ENCODE peak calls at places on chromosomes 13 and 19, in ten cellular contexts. One of them, this sample, is unnamed.

GRCh38 chr19:3375221-3376088 is 9.1 kb downstream of the NFIC start:
- DNase-seq in NCI-H2171: no peak
- DNase-seq in amygdala: peak; percentile 56
- DNase-seq in heart right ventricle: peak; percentile 89
- DNase-seq in NCI-H1092 treated with DMSO at 0.1 percent for 48 hours: no peak
- DNase-seq in stimulated activated CD8-positive, alpha-beta memory T cell treated with anti-CD3 and anti-CD28 coated beads, Interleukin-15, amount 100 ng/mL, for 4 hours: no peak
- DNase-seq in AG04450: no peak
- DNase-seq in NCI-H1436: no peak
- DNase-seq in DMS 273 treated with DMSO at 0.1 percent for 48 hours: no peak
- DNase-seq in Daoy: no peak
- DNase-seq in this sample: no peak

GRCh38 chr13:111895896-111896821 is 170.8 kb upstream of the SOX1 start:
- DNase-seq in NCI-H2171: no peak
- DNase-seq in amygdala: no peak
- DNase-seq in stimulated activated CD8-positive, alpha-beta memory T cell treated with anti-CD3 and anti-CD28 coated beads, Interleukin-15, amount 100 ng/mL, for 4 hours: no peak
- DNase-seq in NCI-H1436: no peak
- DNase-seq in heart right ventricle: no peak
- DNase-seq in Daoy: no peak
- DNase-seq in AG04450: no peak
- DNase-seq in DMS 273 treated with DMSO at 0.1 percent for 48 hours: no peak
- DNase-seq in NCI-H1092 treated with DMSO at 0.1 percent for 48 hours: no peak
- DNase-seq in this sample: no peak

GRCh38 chr13:46575843-46576242 is 22.9 kb downstream of the LRCH1 start:
- DNase-seq in NCI-H2171: no peak
- DNase-seq in heart right ventricle: peak; percentile 36
- DNase-seq in stimulated activated CD8-positive, alpha-beta memory T cell treated with anti-CD3 and anti-CD28 coated beads, Interleukin-15, amount 100 ng/mL, for 4 hours: no peak
- DNase-seq in DMS 273 treated with DMSO at 0.1 percent for 48 hours: no peak
- DNase-seq in Daoy: peak; percentile 40
- DNase-seq in NCI-H1436: no peak
- DNase-seq in AG04450: no peak
- DNase-seq in NCI-H1092 treated with DMSO at 0.1 percent for 48 hours: no peak
- DNase-seq in amygdala: no peak
- DNase-seq in this sample: no peak

GRCh38 chr13:44270153-44270552 is 103.5 kb upstream of the SERP2 start:
- DNase-seq in NCI-H2171: no peak
- DNase-seq in Daoy: no peak
- DNase-seq in NCI-H1436: no peak
- DNase-seq in NCI-H1092 treated with DMSO at 0.1 percent for 48 hours: no peak
- DNase-seq in AG04450: no peak
- DNase-seq in stimulated activated CD8-positive, alpha-beta memory T cell treated with anti-CD3 and anti-CD28 coated beads, Interleukin-15, amount 100 ng/mL, for 4 hours: no peak
- DNase-seq in heart right ventricle: no peak
- DNase-seq in amygdala: no peak
- DNase-seq in DMS 273 treated with DMSO at 0.1 percent for 48 hours: no peak
- DNase-seq in this sample: no peak

GRCh38 chr13:109787135-109787954 is 962 bp upstream of the IRS2 start:
- DNase-seq in NCI-H2171: peak; percentile 24
- DNase-seq in DMS 273 treated with DMSO at 0.1 percent for 48 hours: no peak
- DNase-seq in AG04450: no peak
- DNase-seq in Daoy: peak; percentile 43
- DNase-seq in heart right ventricle: peak; percentile 28
- DNase-seq in amygdala: no peak
- DNase-seq in NCI-H1436: peak; percentile 50
- DNase-seq in NCI-H1092 treated with DMSO at 0.1 percent for 48 hours: peak; percentile 75
- DNase-seq in stimulated activated CD8-positive, alpha-beta memory T cell treated with anti-CD3 and anti-CD28 coated beads, Interleukin-15, amount 100 ng/mL, for 4 hours: no peak
- DNase-seq in this sample: peak; percentile 59

GRCh38 chr13:46603165-46603603 is 50.2 kb downstream of the LRCH1 start:
- DNase-seq in Daoy: no peak
- DNase-seq in AG04450: no peak
- DNase-seq in amygdala: no peak
- DNase-seq in NCI-H1436: no peak
- DNase-seq in stimulated activated CD8-positive, alpha-beta memory T cell treated with anti-CD3 and anti-CD28 coated beads, Interleukin-15, amount 100 ng/mL, for 4 hours: no peak
- DNase-seq in NCI-H2171: no peak
- DNase-seq in DMS 273 treated with DMSO at 0.1 percent for 48 hours: no peak
- DNase-seq in NCI-H1092 treated with DMSO at 0.1 percent for 48 hours: no peak
- DNase-seq in heart right ventricle: no peak
- DNase-seq in this sample: no peak

GRCh38 chr19:45114116-45114515 is 21.1 kb downstream of the PPP1R37 start:
- DNase-seq in heart right ventricle: no peak
- DNase-seq in Daoy: no peak
- DNase-seq in DMS 273 treated with DMSO at 0.1 percent for 48 hours: no peak
- DNase-seq in NCI-H2171: peak; percentile 78
- DNase-seq in NCI-H1436: peak; percentile 56
- DNase-seq in stimulated activated CD8-positive, alpha-beta memory T cell treated with anti-CD3 and anti-CD28 coated beads, Interleukin-15, amount 100 ng/mL, for 4 hours: no peak
- DNase-seq in AG04450: no peak
- DNase-seq in amygdala: no peak
- DNase-seq in NCI-H1092 treated with DMSO at 0.1 percent for 48 hours: peak; percentile 59
- DNase-seq in this sample: no peak

GRCh38 chr13:55062662-55063061 is 2034.0 kb downstream of the OLFM4 start:
- DNase-seq in NCI-H1436: no peak
- DNase-seq in NCI-H2171: no peak
- DNase-seq in stimulated activated CD8-positive, alpha-beta memory T cell treated with anti-CD3 and anti-CD28 coated beads, Interleukin-15, amount 100 ng/mL, for 4 hours: no peak
- DNase-seq in AG04450: no peak
- DNase-seq in DMS 273 treated with DMSO at 0.1 percent for 48 hours: no peak
- DNase-seq in heart right ventricle: no peak
- DNase-seq in amygdala: no peak
- DNase-seq in NCI-H1092 treated with DMSO at 0.1 percent for 48 hours: no peak
- DNase-seq in Daoy: no peak
- DNase-seq in this sample: no peak

GRCh38 chr13:77033717-77034302 is 6.9 kb upstream of the FBXL3 start:
- DNase-seq in AG04450: no peak
- DNase-seq in Daoy: no peak
- DNase-seq in DMS 273 treated with DMSO at 0.1 percent for 48 hours: no peak
- DNase-seq in NCI-H2171: no peak
- DNase-seq in heart right ventricle: no peak
- DNase-seq in NCI-H1436: no peak
- DNase-seq in NCI-H1092 treated with DMSO at 0.1 percent for 48 hours: no peak
- DNase-seq in stimulated activated CD8-positive, alpha-beta memory T cell treated with anti-CD3 and anti-CD28 coated beads, Interleukin-15, amount 100 ng/mL, for 4 hours: no peak
- DNase-seq in amygdala: no peak
- DNase-seq in this sample: no peak

GRCh38 chr19:48203227-48203793 is 32.8 kb downstream of the ZSWIM9 start:
- DNase-seq in AG04450: no peak
- DNase-seq in DMS 273 treated with DMSO at 0.1 percent for 48 hours: no peak
- DNase-seq in NCI-H1436: peak; percentile 50
- DNase-seq in amygdala: no peak
- DNase-seq in NCI-H1092 treated with DMSO at 0.1 percent for 48 hours: no peak
- DNase-seq in heart right ventricle: no peak
- DNase-seq in NCI-H2171: no peak
- DNase-seq in stimulated activated CD8-positive, alpha-beta memory T cell treated with anti-CD3 and anti-CD28 coated beads, Interleukin-15, amount 100 ng/mL, for 4 hours: no peak
- DNase-seq in Daoy: no peak
- DNase-seq in this sample: no peak

GRCh38 chr13:110521296-110521680 is 40.2 kb downstream of the RAB20 start:
- DNase-seq in stimulated activated CD8-positive, alpha-beta memory T cell treated with anti-CD3 and anti-CD28 coated beads, Interleukin-15, amount 100 ng/mL, for 4 hours: no peak
- DNase-seq in heart right ventricle: no peak
- DNase-seq in NCI-H1092 treated with DMSO at 0.1 percent for 48 hours: no peak
- DNase-seq in Daoy: no peak
- DNase-seq in NCI-H1436: no peak
- DNase-seq in NCI-H2171: no peak
- DNase-seq in amygdala: no peak
- DNase-seq in DMS 273 treated with DMSO at 0.1 percent for 48 hours: no peak
- DNase-seq in AG04450: no peak
- DNase-seq in this sample: no peak

GRCh38 chr13:63307239-63307638 is 1891.6 kb upstream of the PCDH20 start:
- DNase-seq in DMS 273 treated with DMSO at 0.1 percent for 48 hours: no peak
- DNase-seq in NCI-H1092 treated with DMSO at 0.1 percent for 48 hours: peak; percentile 33
- DNase-seq in heart right ventricle: no peak
- DNase-seq in stimulated activated CD8-positive, alpha-beta memory T cell treated with anti-CD3 and anti-CD28 coated beads, Interleukin-15, amount 100 ng/mL, for 4 hours: no peak
- DNase-seq in NCI-H1436: no peak
- DNase-seq in amygdala: no peak
- DNase-seq in NCI-H2171: no peak
- DNase-seq in AG04450: no peak
- DNase-seq in Daoy: no peak
- DNase-seq in this sample: no peak

GRCh38 chr19:8655340-8655709 is 24.9 kb downstream of the NFILZ start:
- DNase-seq in amygdala: no peak
- DNase-seq in heart right ventricle: no peak
- DNase-seq in AG04450: no peak
- DNase-seq in DMS 273 treated with DMSO at 0.1 percent for 48 hours: no peak
- DNase-seq in NCI-H2171: no peak
- DNase-seq in NCI-H1092 treated with DMSO at 0.1 percent for 48 hours: no peak
- DNase-seq in stimulated activated CD8-positive, alpha-beta memory T cell treated with anti-CD3 and anti-CD28 coated beads, Interleukin-15, amount 100 ng/mL, for 4 hours: no peak
- DNase-seq in NCI-H1436: no peak
- DNase-seq in Daoy: no peak
- DNase-seq in this sample: no peak

GRCh38 chr19:58575183-58576041 is 2.3 kb upstream of the MZF1 start:
- DNase-seq in AG04450: peak; percentile 75
- DNase-seq in stimulated activated CD8-positive, alpha-beta memory T cell treated with anti-CD3 and anti-CD28 coated beads, Interleukin-15, amount 100 ng/mL, for 4 hours: peak; percentile 58
- DNase-seq in NCI-H1092 treated with DMSO at 0.1 percent for 48 hours: no peak
- DNase-seq in DMS 273 treated with DMSO at 0.1 percent for 48 hours: no peak
- DNase-seq in NCI-H2171: no peak
- DNase-seq in NCI-H1436: no peak
- DNase-seq in amygdala: no peak
- DNase-seq in Daoy: peak; percentile 96
- DNase-seq in heart right ventricle: peak; percentile 91
- DNase-seq in this sample: peak; percentile 91

GRCh38 chr19:40231544-40232424 is 5.3 kb upstream of the CCNP start:
- DNase-seq in DMS 273 treated with DMSO at 0.1 percent for 48 hours: no peak
- DNase-seq in AG04450: no peak
- DNase-seq in amygdala: no peak
- DNase-seq in NCI-H1092 treated with DMSO at 0.1 percent for 48 hours: no peak
- DNase-seq in stimulated activated CD8-positive, alpha-beta memory T cell treated with anti-CD3 and anti-CD28 coated beads, Interleukin-15, amount 100 ng/mL, for 4 hours: no peak
- DNase-seq in NCI-H2171: no peak
- DNase-seq in Daoy: peak; percentile 41
- DNase-seq in heart right ventricle: peak; percentile 35
- DNase-seq in NCI-H1436: no peak
- DNase-seq in this sample: no peak

GRCh38 chr13:34258646-34259386 is 440.9 kb downstream of the RFC3 start:
- DNase-seq in Daoy: no peak
- DNase-seq in DMS 273 treated with DMSO at 0.1 percent for 48 hours: no peak
- DNase-seq in heart right ventricle: no peak
- DNase-seq in NCI-H2171: no peak
- DNase-seq in amygdala: no peak
- DNase-seq in NCI-H1092 treated with DMSO at 0.1 percent for 48 hours: no peak
- DNase-seq in AG04450: no peak
- DNase-seq in stimulated activated CD8-positive, alpha-beta memory T cell treated with anti-CD3 and anti-CD28 coated beads, Interleukin-15, amount 100 ng/mL, for 4 hours: no peak
- DNase-seq in NCI-H1436: no peak
- DNase-seq in this sample: no peak

This sample was measured in BE2C.